ENCODE peak calls at places on chromosomes 5 and 9, in nine cellular contexts. One of them, this sample, is unnamed.

GRCh38 chr5:72036951-72037350 is 70.3 kb upstream of the MAP1B start:
- DNase-seq in HCT116: no peak
- DNase-seq in PC-3: no peak
- DNase-seq in MM.1S: no peak
- DNase-seq in PC-9: peak; percentile 51
- DNase-seq in GM23248: peak; percentile 25
- DNase-seq in K562: no peak
- DNase-seq in hepatocyte: no peak
- DNase-seq in fibroblast of lung: peak; percentile 51
- DNase-seq in this sample: peak; percentile 20

GRCh38 chr5:116652903-116653302 is 78.3 kb upstream of the SEMA6A start:
- DNase-seq in K562: no peak
- DNase-seq in GM23248: no peak
- DNase-seq in HCT116: no peak
- DNase-seq in MM.1S: no peak
- DNase-seq in hepatocyte: no peak
- DNase-seq in fibroblast of lung: peak; percentile 9
- DNase-seq in PC-9: no peak
- DNase-seq in PC-3: no peak
- DNase-seq in this sample: peak; percentile 21

GRCh38 chr5:68460147-68460760 is 244.7 kb downstream of the PIK3R1 start:
- DNase-seq in PC-9: peak; percentile 57
- DNase-seq in GM23248: peak; percentile 71
- DNase-seq in PC-3: peak; percentile 46
- DNase-seq in fibroblast of lung: peak; percentile 59
- DNase-seq in HCT116: peak; percentile 60
- DNase-seq in hepatocyte: peak; percentile 69
- DNase-seq in MM.1S: peak; percentile 59
- DNase-seq in K562: peak; percentile 44
- DNase-seq in this sample: peak; percentile 62

GRCh38 chr9:109317979-109318671 is 2.7 kb downstream of the EPB41L4B start:
- DNase-seq in K562: no peak
- DNase-seq in HCT116: no peak
- DNase-seq in fibroblast of lung: peak; percentile 21
- DNase-seq in MM.1S: no peak
- DNase-seq in PC-9: no peak
- DNase-seq in hepatocyte: no peak
- DNase-seq in PC-3: peak; percentile 39
- DNase-seq in GM23248: no peak
- DNase-seq in this sample: peak; percentile 50

GRCh38 chr9:71552480-71552879 is 215.8 kb downstream of the CEMIP2 start:
- DNase-seq in K562: no peak
- DNase-seq in GM23248: no peak
- DNase-seq in HCT116: no peak
- DNase-seq in MM.1S: no peak
- DNase-seq in hepatocyte: peak; percentile 5
- DNase-seq in fibroblast of lung: no peak
- DNase-seq in PC-3: no peak
- DNase-seq in PC-9: no peak
- DNase-seq in this sample: peak; percentile 64

GRCh38 chr5:179801304-179802206 is 5.1 kb downstream of the MGAT4B start:
- DNase-seq in K562: peak; percentile 59
- DNase-seq in MM.1S: no peak
- DNase-seq in fibroblast of lung: no peak
- DNase-seq in HCT116: no peak
- DNase-seq in PC-9: no peak
- DNase-seq in GM23248: no peak
- DNase-seq in PC-3: no peak
- DNase-seq in hepatocyte: peak; percentile 74
- DNase-seq in this sample: peak; percentile 85

GRCh38 chr9:18238752-18239151 is 235.2 kb upstream of the ADAMTSL1 start:
- DNase-seq in fibroblast of lung: peak; percentile 65
- DNase-seq in hepatocyte: no peak
- DNase-seq in HCT116: no peak
- DNase-seq in GM23248: peak; percentile 78
- DNase-seq in PC-9: no peak
- DNase-seq in K562: no peak
- DNase-seq in MM.1S: no peak
- DNase-seq in PC-3: peak; percentile 86
- DNase-seq in this sample: no peak

GRCh38 chr5:26610581-26610980 is 427.8 kb downstream of the CDH9 start:
- DNase-seq in fibroblast of lung: no peak
- DNase-seq in PC-9: no peak
- DNase-seq in MM.1S: no peak
- DNase-seq in hepatocyte: no peak
- DNase-seq in HCT116: no peak
- DNase-seq in PC-3: no peak
- DNase-seq in GM23248: no peak
- DNase-seq in K562: no peak
- DNase-seq in this sample: no peak

GRCh38 chr9:11992866-11993265 is 700.3 kb upstream of the TYRP1 start:
- DNase-seq in PC-3: no peak
- DNase-seq in fibroblast of lung: no peak
- DNase-seq in HCT116: no peak
- DNase-seq in K562: no peak
- DNase-seq in MM.1S: no peak
- DNase-seq in hepatocyte: no peak
- DNase-seq in PC-9: no peak
- DNase-seq in GM23248: no peak
- DNase-seq in this sample: peak; percentile 60

GRCh38 chr5:79699766-79700400 is 10.2 kb downstream of the CMYA5 start:
- DNase-seq in PC-9: peak; percentile 66
- DNase-seq in hepatocyte: no peak
- DNase-seq in GM23248: no peak
- DNase-seq in HCT116: no peak
- DNase-seq in fibroblast of lung: peak; percentile 47
- DNase-seq in PC-3: peak; percentile 15
- DNase-seq in MM.1S: peak; percentile 86
- DNase-seq in K562: no peak
- DNase-seq in this sample: no peak
- TF ChIP-seq EZH2 in PC-9: no peak
- TF ChIP-seq EZH2 in hepatocyte: no peak
- TF ChIP-seq EZH2 in GM23248: no peak
- TF ChIP-seq EZH2 in HCT116: no peak
- TF ChIP-seq EZH2 in fibroblast of lung: no peak
- TF ChIP-seq EZH2 in PC-3: no peak
- TF ChIP-seq EZH2 in MM.1S: no peak
- TF ChIP-seq EZH2 in K562: no peak
- TF ChIP-seq EZH2 in this sample: no peak

GRCh38 chr9:22211588-22212360 is 202.7 kb upstream of the CDKN2B start:
- DNase-seq in GM23248: peak; percentile 95
- DNase-seq in MM.1S: no peak
- DNase-seq in HCT116: peak; percentile 79
- DNase-seq in K562: no peak
- DNase-seq in hepatocyte: peak; percentile 46
- DNase-seq in PC-3: peak; percentile 96
- DNase-seq in fibroblast of lung: peak; percentile 97
- DNase-seq in PC-9: peak; percentile 93
- DNase-seq in this sample: no peak
- H3K4me2 ChIP-seq in GM23248: peak overlapping the region; percentile 53
- H3K4me2 ChIP-seq in MM.1S: no peak overlapping the region
- H3K4me2 ChIP-seq in HCT116: peak overlapping the region; percentile 61
- H3K4me2 ChIP-seq in K562: no peak overlapping the region
- H3K4me2 ChIP-seq in hepatocyte: no peak overlapping the region
- H3K4me2 ChIP-seq in PC-3: peak overlapping the region; percentile 67
- H3K4me2 ChIP-seq in fibroblast of lung: peak overlapping the region; percentile 54
- H3K4me2 ChIP-seq in PC-9: peak overlapping the region; percentile 55
- H3K4me2 ChIP-seq in this sample: no peak overlapping the region

DNA sequence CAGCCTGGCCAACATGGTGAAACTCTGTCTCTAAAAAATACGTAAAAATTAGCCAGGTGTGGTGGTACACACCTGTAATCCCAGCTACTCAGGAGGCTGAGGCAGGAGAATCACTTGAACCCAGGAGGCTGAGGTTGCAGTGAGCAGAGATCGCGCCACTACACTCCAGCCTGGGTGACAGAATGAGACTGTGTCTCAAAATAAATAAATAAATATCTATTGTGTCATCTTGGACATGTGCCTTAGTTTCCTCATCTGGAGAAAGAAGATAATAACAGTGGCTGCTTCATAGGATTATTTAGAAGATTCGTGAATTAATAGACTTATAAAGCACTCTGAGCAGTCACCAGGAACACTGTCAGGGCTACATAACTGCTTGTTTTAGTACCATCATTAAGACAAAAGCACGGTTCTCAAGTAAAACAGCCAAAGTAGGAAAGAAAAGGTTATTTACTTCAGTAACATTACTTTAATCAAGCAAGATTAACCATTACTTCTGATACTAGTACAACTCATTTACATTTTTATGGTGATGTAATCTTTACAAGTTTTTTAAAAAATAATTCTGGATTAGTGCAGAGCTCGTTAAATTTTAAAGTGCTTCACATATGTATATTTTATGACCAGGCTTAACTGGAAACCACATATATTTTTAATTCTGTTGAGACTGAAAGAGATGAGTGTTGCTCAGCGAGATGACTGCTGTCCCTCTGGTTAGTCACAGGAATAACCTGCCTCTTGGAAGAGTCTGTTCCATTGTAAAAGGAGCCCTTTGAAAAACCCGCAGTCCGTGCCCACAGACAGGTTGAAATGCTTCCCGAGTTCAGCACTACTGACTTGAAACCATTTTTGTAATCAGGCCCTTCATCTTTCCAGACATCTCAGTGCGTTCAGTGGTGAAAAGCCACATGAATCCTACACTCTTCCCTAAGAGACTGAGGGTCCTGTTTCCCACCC is 36.7 kb downstream of the ANKH start:
- DNase-seq in fibroblast of lung: peak; percentile 50
- DNase-seq in PC-9: no peak
- DNase-seq in MM.1S: no peak
- DNase-seq in hepatocyte: no peak
- DNase-seq in HCT116: no peak
- DNase-seq in GM23248: peak; percentile 42
- DNase-seq in K562: no peak
- DNase-seq in PC-3: peak; percentile 81
- DNase-seq in this sample: no peak
- H2AFZ ChIP-seq in fibroblast of lung: no peak overlapping the region
- H2AFZ ChIP-seq in PC-9: no peak overlapping the region
- H2AFZ ChIP-seq in MM.1S: no peak overlapping the region
- H2AFZ ChIP-seq in hepatocyte: no peak overlapping the region
- H2AFZ ChIP-seq in HCT116: no peak overlapping the region
- H2AFZ ChIP-seq in GM23248: no peak overlapping the region
- H2AFZ ChIP-seq in K562: no peak overlapping the region
- H2AFZ ChIP-seq in PC-3: no peak overlapping the region
- H2AFZ ChIP-seq in this sample: peak overlapping the region; percentile 3

GRCh38 chr9:34380511-34381315 is 4.0 kb upstream of the MYORG start:
- DNase-seq in PC-9: no peak
- DNase-seq in HCT116: no peak
- DNase-seq in GM23248: peak; percentile 83
- DNase-seq in PC-3: peak; percentile 52
- DNase-seq in hepatocyte: peak; percentile 93
- DNase-seq in fibroblast of lung: peak; percentile 66
- DNase-seq in K562: peak; percentile 91
- DNase-seq in MM.1S: peak; percentile 68
- DNase-seq in this sample: peak; percentile 90
- TF ChIP-seq EZH2 in PC-9: no peak
- TF ChIP-seq EZH2 in HCT116: no peak
- TF ChIP-seq EZH2 in GM23248: no peak
- TF ChIP-seq EZH2 in PC-3: no peak
- TF ChIP-seq EZH2 in hepatocyte: no peak
- TF ChIP-seq EZH2 in fibroblast of lung: peak; percentile 39
- TF ChIP-seq EZH2 in K562: no peak
- TF ChIP-seq EZH2 in MM.1S: no peak
- TF ChIP-seq EZH2 in this sample: peak; percentile 36

DNA sequence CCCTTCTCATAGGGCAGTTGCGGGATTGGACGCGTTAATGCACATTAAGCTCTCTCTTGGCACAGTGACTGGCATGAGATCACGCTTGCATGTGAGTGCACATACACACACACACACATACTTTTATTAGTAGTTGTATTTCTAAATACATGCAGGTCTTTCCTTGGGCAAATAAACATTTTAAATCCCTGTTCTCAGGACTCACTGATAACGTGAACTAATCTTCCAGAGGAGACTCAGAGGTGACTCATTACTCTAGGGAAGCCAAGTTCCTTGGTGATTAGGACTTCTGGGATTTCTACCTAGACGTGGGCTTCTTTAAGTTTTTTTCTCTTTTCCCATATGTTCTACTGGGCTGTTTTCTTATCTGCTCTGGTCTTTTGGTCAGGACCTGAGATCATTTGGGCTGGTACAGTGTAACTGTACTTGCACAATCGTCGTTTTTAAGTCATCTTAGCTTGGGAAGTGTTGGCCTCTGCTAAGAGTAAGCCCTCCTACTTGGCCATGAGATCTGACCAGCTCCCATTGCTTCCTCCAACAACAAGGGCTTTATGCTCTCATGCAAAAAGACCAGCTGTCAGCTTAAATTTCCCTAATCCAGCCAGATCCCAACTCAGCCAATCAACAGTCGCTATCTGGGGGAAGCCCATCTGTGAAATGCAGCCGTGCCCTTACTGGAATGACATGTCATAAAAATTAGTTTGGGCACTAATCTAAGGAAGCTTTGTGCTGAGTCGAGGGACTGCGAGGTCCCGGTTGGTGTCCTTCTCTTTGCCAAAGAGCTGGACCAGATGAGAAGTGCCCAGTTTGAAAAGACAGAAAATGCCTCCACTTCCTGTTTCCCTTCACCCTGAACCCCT is 176.4 kb upstream of the ANKRD55 start:
- DNase-seq in fibroblast of lung: peak; percentile 94
- DNase-seq in hepatocyte: peak; percentile 76
- DNase-seq in MM.1S: no peak
- DNase-seq in GM23248: peak; percentile 81
- DNase-seq in PC-9: peak; percentile 67
- DNase-seq in PC-3: peak; percentile 65
- DNase-seq in HCT116: no peak
- DNase-seq in K562: no peak
- DNase-seq in this sample: no peak
- H3K4me2 ChIP-seq in fibroblast of lung: no peak overlapping the region
- H3K4me2 ChIP-seq in hepatocyte: peak overlapping the region; percentile 14
- H3K4me2 ChIP-seq in MM.1S: no peak overlapping the region
- H3K4me2 ChIP-seq in GM23248: peak overlapping the region; percentile 69
- H3K4me2 ChIP-seq in PC-9: no peak overlapping the region
- H3K4me2 ChIP-seq in PC-3: no peak overlapping the region
- H3K4me2 ChIP-seq in HCT116: no peak overlapping the region
- H3K4me2 ChIP-seq in K562: no peak overlapping the region
- H3K4me2 ChIP-seq in this sample: no peak overlapping the region